ENCODE peak calls at places on chromosomes 3 and 15, in seven cellular contexts. Y is smooth muscle cell of the brain vasculature, Z is adrenal gland, J is foreskin melanocyte, Q is B cell, A is uterus, D is heart right ventricle. E is an unnamed sample.

GRCh38 chr15:92848852-92849598 is 51.1 kb upstream of the CHD2 start:
- DNase-seq in D (no peak), Y (no peak), A (no peak), J (no peak), Z (no peak), Q (peak), E (no peak)

GRCh38 chr15:56929389-56929788 is 10.9 kb downstream of the TCF12 start:
- DNase-seq in J (no peak), A (no peak), Y (no peak), Z (no peak), Q (no peak), D (no peak), E (no peak)

GRCh38 chr15:29129221-29129620 is 140.4 kb downstream of the NSMCE3 start:
- DNase-seq in Q (no peak), A (no peak), Z (no peak), D (no peak), J (no peak), Y (no peak), E (no peak)

GRCh38 chr3:128432301-128432897 is 34.3 kb downstream of the DNAJB8 start:
- DNase-seq in Z (no peak), J (no peak), Q (no peak), Y (no peak), D (no peak), A (no peak), E (no peak)

GRCh38 chr3:31724681-31725080 is 192.0 kb downstream of the STT3B start:
- DNase-seq in A (no peak), Z (no peak), Q (no peak), J (peak), Y (no peak), D (no peak), E (no peak)

GRCh38 chr3:46456118-46456517 is 8.6 kb downstream of the LTF start:
- DNase-seq in Z (no peak), J (no peak), D (no peak), Q (no peak), Y (no peak), A (no peak), E (no peak)

GRCh38 chr3:170469151-170470062 is 50.7 kb downstream of the CLDN11 start:
- DNase-seq in D (no peak), Y (no peak), Z (no peak), Q (no peak), J (no peak), A (peak), E (peak)

GRCh38 chr3:66377800-66378199 is 123.0 kb downstream of the LRIG1 start:
- DNase-seq in Q (no peak), Y (no peak), A (no peak), D (no peak), Z (no peak), J (no peak), E (no peak)

GRCh38 chr3:81279481-81280273 is 481.8 kb downstream of the GBE1 start:
- DNase-seq in D (no peak), Q (no peak), Z (no peak), J (no peak), Y (no peak), A (no peak), E (no peak)

GRCh38 chr15:26433818-26434217 is 339.0 kb downstream of the GABRB3 start:
- DNase-seq in J (no peak), Q (no peak), Y (no peak), A (no peak), Z (no peak), D (peak), E (no peak)

E was measured in SK-N-MC.